ENCODE peak calls at places on chromosomes 7 and 10, in ten cellular contexts. V is NCI-H2081, Z is glomerular endothelial cell, E is lower leg skin, Q is neural progenitor cell, T is BE2C, J is foreskin melanocyte, L is NCI-H2227 treated with DMSO at 0.1 percent for 48 hours, C is heart left ventricle, K is glutamatergic neuron. H is an unnamed sample.

GRCh38 chr7:5420841-5421625 is 2.6 kb downstream of the TNRC18 start:
- DNase-seq in V (no peak), Z (no peak), E (no peak), Q (peak; percentile 52), T (no peak), J (no peak), L (no peak), C (peak; percentile 81), K (peak; percentile 44), H (peak; percentile 37)

GRCh38 chr10:99975942-99976809 is 33.6 kb downstream of the DNMBP start:
- DNase-seq in V (no peak), Z (no peak), E (no peak), Q (no peak), T (no peak), J (peak; percentile 67), L (no peak), C (no peak), K (no peak), H (no peak)

GRCh38 chr10:117462424-117462792 is 80.1 kb upstream of the EMX2 start:
- DNase-seq in V (no peak), Z (no peak), E (no peak), Q (peak; percentile 35), T (no peak), J (no peak), L (no peak), C (no peak), K (no peak), H (peak; percentile 51)

GRCh38 chr7:107029061-107029763 is 15.3 kb upstream of the PRKAR2B start:
- DNase-seq in V (peak; percentile 29), Z (no peak), E (no peak), Q (no peak), T (peak; percentile 65), J (no peak), L (peak; percentile 43), C (no peak), K (no peak), H (no peak)

GRCh38 chr7:16739863-16740622 is 13.5 kb upstream of the TSPAN13 start:
- DNase-seq in V (no peak), Z (no peak), E (no peak), Q (no peak), T (peak; percentile 59), J (peak; percentile 79), L (no peak), C (no peak), K (no peak), H (peak; percentile 84)

GRCh38 chr10:60176900-60177299 is 212.8 kb downstream of the ANK3 start:
- DNase-seq in V (no peak), Z (no peak), E (no peak), Q (no peak), T (no peak), J (no peak), L (no peak), C (no peak), K (no peak), H (no peak)

GRCh38 chr7:128059143-128059975 is 28.1 kb upstream of the LRRC4 start:
- DNase-seq in V (no peak), Z (no peak), E (no peak), Q (peak; percentile 80), T (no peak), J (no peak), L (no peak), C (no peak), K (no peak), H (no peak)

GRCh38 chr10:102230264-102230860 is 4.3 kb downstream of the ELOVL3 start:
- DNase-seq in V (peak; percentile 65), Z (no peak), E (peak; percentile 88), Q (peak; percentile 94), T (peak; percentile 62), J (no peak), L (peak; percentile 18), C (peak; percentile 72), K (peak; percentile 71), H (peak; percentile 54)

GRCh38 chr7:85320699-85321476 is 134.0 kb upstream of the SEMA3D start:
- DNase-seq in V (no peak), Z (no peak), E (no peak), Q (no peak), T (peak; percentile 20), J (no peak), L (no peak), C (no peak), K (no peak), H (no peak)

GRCh38 chr10:47246409-47247189 is 53.4 kb upstream of the GDF10 start:
- DNase-seq in V (no peak), Z (no peak), E (no peak), Q (no peak), T (no peak), J (no peak), L (no peak), C (no peak), K (no peak), H (no peak)

GRCh38 chr7:138875794-138876193 is 77.8 kb upstream of the ATP6V0A4 start:
- DNase-seq in V (no peak), Z (no peak), E (no peak), Q (no peak), T (no peak), J (no peak), L (no peak), C (no peak), K (no peak), H (no peak)

GRCh38 chr10:31912898-31913847 is 15.5 kb downstream of the ARHGAP12 start:
- DNase-seq in V (no peak), Z (no peak), E (no peak), Q (no peak), T (no peak), J (no peak), L (no peak), C (no peak), K (no peak), H (no peak)

GRCh38 chr7:31690892-31691291 is 3.9 kb downstream of the PPP1R17 start:
- DNase-seq in V (no peak), Z (no peak), E (no peak), Q (no peak), T (no peak), J (no peak), L (no peak), C (no peak), K (no peak), H (no peak)

GRCh38 chr7:124275411-124275810 is 242.5 kb upstream of the TMEM229A start:
- DNase-seq in V (no peak), Z (no peak), E (no peak), Q (no peak), T (no peak), J (peak; percentile 85), L (no peak), C (no peak), K (no peak), H (no peak)

GRCh38 chr7:75885011-75885410 is 6.2 kb downstream of the RHBDD2 start:
- DNase-seq in V (no peak), Z (no peak), E (no peak), Q (no peak), T (no peak), J (no peak), L (no peak), C (no peak), K (no peak), H (no peak)

GRCh38 chr7:151415375-151416112 is 5.7 kb upstream of the WDR86 start:
- DNase-seq in V (peak; percentile 80), Z (no peak), E (no peak), Q (no peak), T (no peak), J (no peak), L (no peak), C (no peak), K (no peak), H (no peak)

GRCh38 chr7:129176853-129177369 is 11.5 kb upstream of the SMO start:
- DNase-seq in V (peak; percentile 83), Z (no peak), E (no peak), Q (no peak), T (no peak), J (no peak), L (peak; percentile 96), C (no peak), K (no peak), H (no peak)

GRCh38 chr7:30855936-30856335 is 55.7 kb upstream of the AQP1 start:
- DNase-seq in V (no peak), Z (no peak), E (no peak), Q (no peak), T (no peak), J (no peak), L (no peak), C (no peak), K (no peak), H (no peak)

GRCh38 chr10:71150811-71151210 is 61.6 kb upstream of the UNC5B start:
- DNase-seq in V (no peak), Z (no peak), E (no peak), Q (no peak), T (no peak), J (no peak), L (no peak), C (no peak), K (no peak), H (no peak)

GRCh38 chr10:112950714-112951348 is 784 bp downstream of the TCF7L2 start:
- DNase-seq in V (peak; percentile 3), Z (no peak), E (peak; percentile 85), Q (peak; percentile 76), T (peak; percentile 31), J (no peak), L (no peak), C (no peak), K (no peak), H (peak; percentile 51)

GRCh38 chr10:24174014-24174413 is 34.9 kb upstream of the KIAA1217 start:
- DNase-seq in V (no peak), Z (no peak), E (no peak), Q (no peak), T (no peak), J (peak; percentile 11), L (no peak), C (no peak), K (no peak), H (no peak)

GRCh38 chr7:108004220-108005142 is 1.5 kb upstream of the LAMB1 start:
- DNase-seq in V (no peak), Z (no peak), E (no peak), Q (peak; percentile 39), T (no peak), J (no peak), L (no peak), C (no peak), K (peak; percentile 23), H (no peak)

GRCh38 chr10:117159390-117159789 is 21.3 kb upstream of the VAX1 start:
- DNase-seq in V (peak; percentile 31), Z (no peak), E (no peak), Q (peak; percentile 84), T (no peak), J (no peak), L (peak; percentile 17), C (no peak), K (no peak), H (no peak)

GRCh38 chr7:26489404-26489803 is 197.7 kb downstream of the SNX10 start:
- DNase-seq in V (no peak), Z (no peak), E (no peak), Q (no peak), T (no peak), J (no peak), L (no peak), C (no peak), K (no peak), H (no peak)

GRCh38 chr10:88012627-88013026 is 149.2 kb downstream of the PTEN start:
- DNase-seq in V (no peak), Z (no peak), E (no peak), Q (no peak), T (no peak), J (no peak), L (no peak), C (no peak), K (no peak), H (no peak)

GRCh38 chr10:82558208-82558607 is 683.2 kb downstream of the NRG3 start:
- DNase-seq in V (no peak), Z (no peak), E (no peak), Q (no peak), T (no peak), J (no peak), L (no peak), C (no peak), K (no peak), H (no peak)

GRCh38 chr10:15222511-15222910 is 54.0 kb upstream of the NMT2 start:
- DNase-seq in V (no peak), Z (no peak), E (no peak), Q (no peak), T (no peak), J (no peak), L (no peak), C (no peak), K (no peak), H (no peak)

GRCh38 chr7:151304856-151305255 is 36.8 kb upstream of the NUB1 start:
- DNase-seq in V (no peak), Z (no peak), E (peak; percentile 3), Q (peak; percentile 34), T (no peak), J (no peak), L (peak; percentile 89), C (no peak), K (no peak), H (no peak)

H was measured in dermis microvascular lymphatic vessel endothelial cell.